ENCODE peak calls at places on chromosome 16, in four cellular contexts. One of them, this sample, is unnamed.

GRCh38 chr16:89476811-89477261 is 13.5 kb downstream of the ANKRD11 start:
- DNase-seq in HFF-Myc: no peak
- DNase-seq in T47D: no peak
- DNase-seq in body of pancreas: no peak
- DNase-seq in this sample: no peak

GRCh38 chr16:81519298-81520150 is 74.9 kb downstream of the CMIP start:
- DNase-seq in body of pancreas: no peak
- DNase-seq in HFF-Myc: no peak
- DNase-seq in T47D: no peak
- DNase-seq in this sample: no peak

GRCh38 chr16:65122974-65123845 is 1.3 kb upstream of the CDH11 start:
- DNase-seq in HFF-Myc: no peak
- DNase-seq in T47D: no peak
- DNase-seq in body of pancreas: no peak
- DNase-seq in this sample: no peak

GRCh38 chr16:11392041-11392581 is 46.9 kb downstream of the RMI2 start:
- DNase-seq in T47D: no peak
- DNase-seq in HFF-Myc: no peak
- DNase-seq in body of pancreas: no peak
- DNase-seq in this sample: no peak

GRCh38 chr16:87363771-87364476 is 19.7 kb downstream of the FBXO31 start:
- DNase-seq in T47D: no peak
- DNase-seq in body of pancreas: peak
- DNase-seq in HFF-Myc: no peak
- DNase-seq in this sample: no peak

GRCh38 chr16:28061702-28062101 is 1.8 kb downstream of the GSG1L start:
- DNase-seq in HFF-Myc: no peak
- DNase-seq in body of pancreas: no peak
- DNase-seq in T47D: no peak
- DNase-seq in this sample: no peak

GRCh38 chr16:83831451-83831987 is 23.7 kb downstream of the HSBP1 start:
- DNase-seq in HFF-Myc: no peak
- DNase-seq in body of pancreas: no peak
- DNase-seq in T47D: no peak
- DNase-seq in this sample: no peak

GRCh38 chr16:89046491-89046890 is 47.2 kb upstream of the ACSF3 start:
- DNase-seq in HFF-Myc: no peak
- DNase-seq in T47D: no peak
- DNase-seq in body of pancreas: no peak
- DNase-seq in this sample: no peak

GRCh38 chr16:72482695-72483094 is 310.7 kb upstream of the PMFBP1 start:
- DNase-seq in T47D: no peak
- DNase-seq in HFF-Myc: no peak
- DNase-seq in body of pancreas: no peak
- DNase-seq in this sample: no peak

GRCh38 chr16:41439-42068 is 11.9 kb downstream of the POLR3K start:
- DNase-seq in T47D: no peak
- DNase-seq in body of pancreas: no peak
- DNase-seq in HFF-Myc: no peak
- DNase-seq in this sample: no peak

GRCh38 chr16:1876468-1876867 is 4.5 kb upstream of the MEIOB start:
- DNase-seq in HFF-Myc: no peak
- DNase-seq in T47D: no peak
- DNase-seq in body of pancreas: no peak
- DNase-seq in this sample: no peak

GRCh38 chr16:75038036-75038959 is 39.5 kb downstream of the ZNRF1 start:
- DNase-seq in T47D: no peak
- DNase-seq in body of pancreas: no peak
- DNase-seq in HFF-Myc: no peak
- DNase-seq in this sample: no peak

GRCh38 chr16:89369266-89369895 is 121.0 kb downstream of the ANKRD11 start:
- DNase-seq in HFF-Myc: no peak
- DNase-seq in T47D: no peak
- DNase-seq in body of pancreas: no peak
- DNase-seq in this sample: no peak

GRCh38 chr16:30985401-30986128 is 558 bp downstream of the HSD3B7 start:
- DNase-seq in HFF-Myc: no peak
- DNase-seq in T47D: peak
- DNase-seq in body of pancreas: peak
- DNase-seq in this sample: no peak

GRCh38 chr16:4859190-4859899 is 12.1 kb downstream of the UBN1 start:
- DNase-seq in body of pancreas: no peak
- DNase-seq in T47D: no peak
- DNase-seq in HFF-Myc: no peak
- DNase-seq in this sample: no peak

GRCh38 chr16:29862383-29862883 is 593 bp downstream of the CDIPT start:
- DNase-seq in HFF-Myc: no peak
- DNase-seq in T47D: peak
- DNase-seq in body of pancreas: no peak
- DNase-seq in this sample: no peak

GRCh38 chr16:401468-402348 is at the start of gene DECR2:
- DNase-seq in T47D: peak
- DNase-seq in body of pancreas: peak
- DNase-seq in HFF-Myc: peak
- DNase-seq in this sample: no peak

GRCh38 chr16:86126891-86127290 is 227.9 kb downstream of the IRF8 start:
- DNase-seq in T47D: no peak
- DNase-seq in HFF-Myc: no peak
- DNase-seq in body of pancreas: no peak
- DNase-seq in this sample: no peak

GRCh38 chr16:53509906-53510703 is 7.1 kb upstream of the AKTIP start:
- DNase-seq in body of pancreas: peak
- DNase-seq in T47D: peak
- DNase-seq in HFF-Myc: peak
- DNase-seq in this sample: no peak

GRCh38 chr16:85498607-85499006 is 114.5 kb upstream of the GSE1 start:
- DNase-seq in T47D: peak
- DNase-seq in HFF-Myc: no peak
- DNase-seq in body of pancreas: no peak
- DNase-seq in this sample: no peak

GRCh38 chr16:87560428-87561199 is 41.7 kb upstream of the JPH3 start:
- DNase-seq in T47D: peak
- DNase-seq in HFF-Myc: no peak
- DNase-seq in body of pancreas: no peak
- DNase-seq in this sample: no peak

GRCh38 chr16:65855171-65856145 is 511.0 kb upstream of the CDH5 start:
- DNase-seq in T47D: no peak
- DNase-seq in body of pancreas: no peak
- DNase-seq in HFF-Myc: no peak
- DNase-seq in this sample: no peak